ENCODE peak calls at places on chromosomes 1 and 21, in five cellular contexts. T is brain microvascular endothelial cell, X is right atrium auricular region, S is adrenal gland, E is DND-41. W is an unnamed sample.

GRCh38 chr1:201551877-201552731 is 13.2 kb downstream of the NAV1 start:
- DNase-seq in T (peak; percentile 70), X (no peak), S (no peak), E (no peak), W (no peak)

GRCh38 chr1:40184193-40184592 is 23.0 kb downstream of the RLF start:
- DNase-seq in T (no peak), X (no peak), S (no peak), E (no peak), W (no peak)

GRCh38 chr21:38669186-38669585 is 136.5 kb upstream of the ETS2 start:
- DNase-seq in T (peak; percentile 8), X (no peak), S (no peak), E (peak; percentile 32), W (no peak)

GRCh38 chr1:112453876-112454275 is 54.9 kb upstream of the WNT2B start:
- DNase-seq in T (no peak), X (no peak), S (no peak), E (no peak), W (no peak)

GRCh38 chr21:40054403-40054802 is 187.2 kb downstream of the PCP4 start:
- DNase-seq in T (no peak), X (peak; percentile 60), S (no peak), E (peak; percentile 10), W (no peak)

GRCh38 chr1:32448773-32449456 is 16.0 kb upstream of the ZBTB8B start:
- DNase-seq in T (no peak), X (no peak), S (peak; percentile 34), E (peak; percentile 20), W (no peak)

GRCh38 chr1:223503348-223503747 is 110.1 kb downstream of the CCDC185 start:
- DNase-seq in T (no peak), X (no peak), S (no peak), E (no peak), W (no peak)

GRCh38 chr1:202561726-202562442 is 148.4 kb downstream of the SYT2 start:
- DNase-seq in T (no peak), X (no peak), S (no peak), E (no peak), W (no peak)

GRCh38 chr21:38434913-38435533 is 63.3 kb downstream of the ERG start:
- DNase-seq in T (peak; percentile 81), X (peak; percentile 60), S (no peak), E (no peak), W (no peak)

GRCh38 chr1:43836267-43836951 is 97.2 kb upstream of the ARTN start:
- DNase-seq in T (no peak), X (no peak), S (peak; percentile 60), E (peak; percentile 97), W (peak; percentile 78)

GRCh38 chr1:65039508-65039907 is 73.2 kb upstream of the JAK1 start:
- DNase-seq in T (no peak), X (no peak), S (no peak), E (no peak), W (no peak)

GRCh38 chr1:65039066-65039465 is 72.7 kb upstream of the JAK1 start:
- DNase-seq in T (no peak), X (no peak), S (no peak), E (no peak), W (no peak)

GRCh38 chr1:65044411-65044810 is 78.1 kb upstream of the JAK1 start:
- DNase-seq in T (no peak), X (no peak), S (no peak), E (no peak), W (no peak)

GRCh38 chr1:65042467-65042866 is 76.1 kb upstream of the JAK1 start:
- DNase-seq in T (no peak), X (no peak), S (no peak), E (no peak), W (no peak)

DNA sequence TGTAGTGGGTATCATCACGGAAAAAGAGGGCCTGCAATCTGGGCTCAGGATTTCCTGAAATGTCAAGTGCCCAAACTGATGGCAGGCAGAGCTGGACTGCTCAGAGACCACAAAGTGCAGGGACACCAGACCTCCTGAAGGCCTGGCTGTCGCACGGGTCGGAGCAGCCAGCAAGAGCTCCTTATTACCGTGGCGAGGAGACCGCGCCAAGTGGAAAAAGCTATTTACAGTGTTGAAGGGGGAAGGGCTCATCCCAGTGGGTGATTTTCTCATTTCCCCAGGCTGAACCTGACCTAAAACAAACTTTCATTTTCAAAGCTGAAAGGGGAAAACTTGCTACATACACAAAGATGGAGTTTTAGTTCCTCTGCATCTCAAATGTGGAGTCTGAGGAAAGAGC is 74.7 kb upstream of the JAK1 start:
- DNase-seq in T (no peak), X (no peak), S (no peak), E (no peak), W (no peak)
- H3K27ac ChIP-seq in T (no peak overlapping the region), X (no peak overlapping the region), S (no peak overlapping the region), E (no peak overlapping the region), W (no peak overlapping the region)

GRCh38 chr1:168381850-168382249 is 101.2 kb downstream of the TBX19 start:
- DNase-seq in T (no peak), X (no peak), S (no peak), E (no peak), W (no peak)
- H3K27me3 ChIP-seq in T (no peaks in the 10 kb centered on the region), X (no peaks in the 10 kb centered on the region), S (no peaks in the 10 kb centered on the region), E (no peaks in the 10 kb centered on the region), W (no peaks in the 10 kb centered on the region)

GRCh38 chr1:7515175-7515574 is 255.9 kb upstream of the VAMP3 start:
- DNase-seq in T (no peak), X (no peak), S (no peak), E (no peak), W (no peak)

GRCh38 chr1:7515896-7516295 is 255.2 kb upstream of the VAMP3 start:
- DNase-seq in T (no peak), X (no peak), S (no peak), E (no peak), W (no peak)

GRCh38 chr1:7516892-7517291 is 254.2 kb upstream of the VAMP3 start:
- DNase-seq in T (no peak), X (no peak), S (no peak), E (no peak), W (no peak)

GRCh38 chr1:7517611-7518330 is 253.3 kb upstream of the VAMP3 start:
- DNase-seq in T (no peak), X (no peak), S (no peak), E (no peak), W (no peak)

GRCh38 chr1:7516341-7516740 is 254.8 kb upstream of the VAMP3 start:
- DNase-seq in T (no peak), X (no peak), S (no peak), E (no peak), W (no peak)
- H3K27ac ChIP-seq in T (no peak overlapping the region), X (peak overlapping the region; percentile 78), S (no peak overlapping the region), E (no peak overlapping the region), W (no peak overlapping the region)

GRCh38 chr1:19793360-19794046 is 6.2 kb downstream of the TMCO4 start:
- DNase-seq in T (no peak), X (no peak), S (no peak), E (no peak), W (no peak)

GRCh38 chr1:19797827-19798226 is 1.9 kb downstream of the TMCO4 start:
- DNase-seq in T (no peak), X (no peak), S (no peak), E (no peak), W (no peak)

GRCh38 chr1:19798486-19799232 is 1.1 kb downstream of the TMCO4 start:
- DNase-seq in T (no peak), X (no peak), S (no peak), E (no peak), W (no peak)

GRCh38 chr1:19792237-19793002 is 7.3 kb downstream of the TMCO4 start:
- DNase-seq in T (no peak), X (no peak), S (no peak), E (no peak), W (no peak)

DNA sequence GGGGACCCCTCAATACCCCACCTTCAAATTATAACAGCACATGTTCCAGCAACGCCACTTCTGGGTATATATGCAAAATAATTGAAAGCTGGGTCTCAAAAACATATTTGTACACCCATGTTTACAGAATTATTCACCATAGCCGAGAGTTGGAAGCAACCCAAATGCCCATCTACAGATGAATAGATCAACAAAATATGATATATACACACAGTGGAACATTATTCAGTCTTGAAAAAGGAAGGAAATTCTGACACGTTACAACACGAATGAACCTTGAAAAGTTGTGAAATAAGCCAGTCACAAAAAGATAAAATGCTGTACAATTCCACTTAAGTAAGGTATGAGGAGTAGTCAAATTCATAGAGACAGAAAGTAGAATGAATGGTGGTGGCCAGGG is 5.1 kb downstream of the TMCO4 start:
- DNase-seq in T (no peak), X (no peak), S (no peak), E (no peak), W (no peak)
- H3K27me3 ChIP-seq in T (no peaks in the 10 kb centered on the region), X (no peaks in the 10 kb centered on the region), S (no peaks in the 10 kb centered on the region), E (peaks cover 14% of the 10 kb centered on the region), W (no peaks in the 10 kb centered on the region)

GRCh38 chr1:109113787-109114568 is at the start of gene ELAPOR1:
- DNase-seq in T (no peak), X (no peak), S (peak; percentile 48), E (peak; percentile 12), W (peak; percentile 88)

GRCh38 chr1:109112056-109112651 is 1.8 kb upstream of the ELAPOR1 start:
- DNase-seq in T (no peak), X (no peak), S (no peak), E (no peak), W (no peak)

GRCh38 chr1:109109906-109110305 is 4.0 kb upstream of the ELAPOR1 start:
- DNase-seq in T (no peak), X (no peak), S (no peak), E (no peak), W (no peak)

GRCh38 chr1:109111386-109112055 is 2.4 kb upstream of the ELAPOR1 start:
- DNase-seq in T (no peak), X (no peak), S (no peak), E (no peak), W (no peak)

DNA sequence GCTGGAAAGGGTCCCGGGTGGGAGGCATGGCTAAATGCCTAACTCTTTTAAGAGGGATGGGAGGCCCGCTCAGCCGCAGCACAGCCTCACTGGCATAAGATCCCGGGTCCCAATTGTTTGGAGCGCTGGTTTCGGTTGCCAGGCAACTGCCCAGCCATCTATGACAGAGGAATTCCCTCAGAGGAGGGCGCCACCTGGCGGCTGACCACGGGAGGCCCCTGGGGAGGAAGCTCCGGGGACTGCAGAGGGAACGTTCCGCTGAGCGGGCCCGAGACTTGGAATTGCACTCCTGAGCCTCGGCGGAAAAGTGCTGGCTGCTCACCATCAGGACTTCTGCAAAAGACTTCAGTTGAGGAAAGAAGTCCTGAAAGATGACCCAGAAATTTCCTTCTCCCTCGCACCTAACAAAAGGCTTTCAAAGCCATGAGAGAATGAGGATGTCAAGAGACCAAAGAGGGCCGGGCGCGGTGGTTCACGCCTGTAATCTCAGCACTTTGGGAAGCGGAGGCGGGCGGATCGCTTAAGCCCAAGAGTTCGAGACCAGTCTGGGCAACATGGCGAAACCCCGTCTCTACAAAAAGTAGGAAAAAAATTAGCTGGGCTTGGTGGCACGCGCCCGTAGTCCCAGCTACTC is 1.1 kb upstream of the ELAPOR1 start:
- DNase-seq in T (peak; percentile 93), X (peak; percentile 95), S (peak; percentile 96), E (peak; percentile 85), W (peak; percentile 90)
- H3K27ac ChIP-seq in T (no peak overlapping the region), X (no peak overlapping the region), S (no peak overlapping the region), E (no peak overlapping the region), W (no peak overlapping the region)

DNA sequence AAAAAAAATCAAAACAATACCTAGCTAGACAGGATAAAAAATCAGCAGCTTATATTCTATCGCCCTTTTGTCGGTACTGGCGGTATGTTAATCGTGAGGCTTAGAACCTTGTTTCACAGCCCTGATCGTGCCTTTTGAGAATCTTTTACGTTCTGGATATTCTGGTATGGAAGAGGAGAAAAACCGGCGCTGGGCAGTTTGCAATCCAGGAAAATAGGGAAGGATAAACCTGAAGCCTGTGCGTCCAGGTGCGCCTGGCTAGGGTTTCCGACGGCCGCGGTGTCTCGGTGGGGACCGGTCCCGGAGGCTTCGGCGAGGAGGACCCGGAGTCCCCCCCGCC is 276 bp upstream of the SYPL2 start:
- DNase-seq in T (no peak), X (no peak), S (no peak), E (no peak), W (no peak)
- H3K27me3 ChIP-seq in T (peaks cover 61% of the 10 kb centered on the region), X (no peaks in the 10 kb centered on the region), S (no peaks in the 10 kb centered on the region), E (peaks cover 16% of the 10 kb centered on the region), W (peaks cover 69% of the 10 kb centered on the region)

W was measured in CD4-positive, alpha-beta T cell.